ENCODE peak calls at places on chromosomes 11 and 22, in ten cellular contexts. A, N, L, I, K, F, E, Z, T and U are unnamed samples. For H3K4me1, the result is how much of the 10 kb centered on the place peaks cover.

GRCh38 chr11:133993921-133994320 is 37.2 kb upstream of the IGSF9B start:
- DNase-seq in L (no peak), I (no peak), A (no peak), T (no peak), F (no peak), E (no peak), Z (no peak), K (no peak), N (no peak), U (no peak)

GRCh38 chr11:133040289-133040893 is 491.9 kb downstream of the OPCML start:
- DNase-seq in Z (no peak), T (no peak), L (no peak), N (no peak), F (no peak), A (no peak), I (no peak), K (peak), E (no peak), U (no peak)

GRCh38 chr22:46002757-46003270 is 25.9 kb upstream of the WNT7B start:
- DNase-seq in F (peak), K (peak), Z (peak), N (no peak), I (peak), A (no peak), L (no peak), T (no peak), E (no peak), U (no peak)

GRCh38 chr22:50282361-50283144 is 12.4 kb upstream of the MAPK11 start:
- DNase-seq in Z (no peak), I (peak), E (no peak), F (no peak), N (no peak), L (no peak), T (no peak), A (no peak), K (peak), U (no peak)

GRCh38 chr22:50656122-50657070 is 16.2 kb upstream of the SHANK3 start:
- DNase-seq in K (peak), N (no peak), E (no peak), A (peak), I (no peak), Z (no peak), F (peak), T (peak), L (no peak), U (no peak)

GRCh38 chr22:44020981-44021380 is 3.1 kb upstream of the PARVB start:
- DNase-seq in L (no peak), K (peak), T (no peak), F (no peak), N (no peak), I (no peak), A (no peak), E (no peak), Z (no peak), U (no peak)

GRCh38 chr11:69369945-69370344 is 76.0 kb downstream of the MYEOV start:
- DNase-seq in I (no peak), L (no peak), F (no peak), A (peak), E (peak), T (no peak), N (no peak), Z (no peak), K (no peak), U (no peak)

GRCh38 chr11:87917111-87917510 is 258.1 kb downstream of the RAB38 start:
- DNase-seq in N (no peak), F (no peak), Z (no peak), T (no peak), K (no peak), L (no peak), I (no peak), E (no peak), A (no peak), U (no peak)

GRCh38 chr11:126879516-126879915 is 121.1 kb downstream of the KIRREL3 start:
- DNase-seq in K (peak), I (no peak), L (no peak), Z (no peak), E (no peak), T (no peak), F (no peak), N (no peak), A (no peak), U (no peak)

GRCh38 chr11:83543918-83544491 is 257.8 kb upstream of the CCDC90B start:
- DNase-seq in T (no peak), F (no peak), E (no peak), N (no peak), I (no peak), A (no peak), L (no peak), K (no peak), Z (no peak), U (no peak)

GRCh38 chr11:35318977-35319925 is 100.1 kb downstream of the SLC1A2 start:
- DNase-seq in I (peak), Z (no peak), T (no peak), L (no peak), F (no peak), A (no peak), N (no peak), K (no peak), E (no peak), U (peak)

GRCh38 chr11:66142370-66143263 is 72.5 kb downstream of the PACS1 start:
- DNase-seq in Z (no peak), I (no peak), A (no peak), T (no peak), N (no peak), L (no peak), K (peak), F (no peak), E (no peak), U (no peak)

GRCh38 chr11:134524876-134525845 is 113.1 kb upstream of the B3GAT1 start:
- DNase-seq in L (no peak), Z (peak), I (no peak), E (peak), T (no peak), F (no peak), K (no peak), A (peak), N (peak), U (no peak)

GRCh38 chr11:59200421-59200746 is 12.3 kb downstream of the MPEG1 start:
- DNase-seq in I (peak), L (no peak), N (no peak), Z (no peak), A (no peak), E (no peak), F (no peak), K (no peak), T (no peak), U (no peak)

GRCh38 chr11:94305146-94305545 is 766 bp downstream of the IZUMO1R start:
- DNase-seq in I (no peak), F (no peak), E (no peak), Z (no peak), T (no peak), L (no peak), K (peak), A (no peak), N (no peak), U (no peak)

GRCh38 chr11:108803781-108804180 is 138.9 kb downstream of the DDX10 start:
- DNase-seq in I (no peak), Z (no peak), A (no peak), F (no peak), T (no peak), N (no peak), E (no peak), L (no peak), K (peak), U (no peak)

GRCh38 chr11:111327908-111328624 is 29.7 kb downstream of the POU2AF3 start:
- DNase-seq in L (peak), F (no peak), Z (peak), E (peak), T (peak), N (no peak), K (no peak), A (peak), I (no peak), U (no peak)

GRCh38 chr11:88695701-88696414 is 358.3 kb upstream of the CTSC start:
- DNase-seq in F (no peak), E (no peak), N (no peak), Z (no peak), L (no peak), A (no peak), I (no peak), K (no peak), T (no peak), U (no peak)

GRCh38 chr22:35638408-35638807 is 9.8 kb upstream of the APOL6 start:
- DNase-seq in I (no peak), N (peak), F (peak), Z (peak), L (peak), T (peak), E (peak), K (peak), A (peak), U (no peak)

GRCh38 chr11:61138940-61139339 is 22.3 kb downstream of the VPS37C start:
- DNase-seq in F (no peak), I (peak), N (no peak), L (peak), T (no peak), A (no peak), Z (no peak), E (no peak), K (peak), U (no peak)

GRCh38 chr22:47370448-47371262 is 608.2 kb downstream of the TBC1D22A start:
- DNase-seq in K (no peak), T (no peak), Z (no peak), E (peak), N (no peak), L (no peak), I (no peak), F (no peak), A (peak), U (no peak)

GRCh38 chr11:2928605-2929510 is at the start of gene PHLDA2:
- DNase-seq in K (peak), E (peak), T (peak), F (peak), N (peak), L (peak), Z (peak), I (peak), A (peak), U (peak)

DNA sequence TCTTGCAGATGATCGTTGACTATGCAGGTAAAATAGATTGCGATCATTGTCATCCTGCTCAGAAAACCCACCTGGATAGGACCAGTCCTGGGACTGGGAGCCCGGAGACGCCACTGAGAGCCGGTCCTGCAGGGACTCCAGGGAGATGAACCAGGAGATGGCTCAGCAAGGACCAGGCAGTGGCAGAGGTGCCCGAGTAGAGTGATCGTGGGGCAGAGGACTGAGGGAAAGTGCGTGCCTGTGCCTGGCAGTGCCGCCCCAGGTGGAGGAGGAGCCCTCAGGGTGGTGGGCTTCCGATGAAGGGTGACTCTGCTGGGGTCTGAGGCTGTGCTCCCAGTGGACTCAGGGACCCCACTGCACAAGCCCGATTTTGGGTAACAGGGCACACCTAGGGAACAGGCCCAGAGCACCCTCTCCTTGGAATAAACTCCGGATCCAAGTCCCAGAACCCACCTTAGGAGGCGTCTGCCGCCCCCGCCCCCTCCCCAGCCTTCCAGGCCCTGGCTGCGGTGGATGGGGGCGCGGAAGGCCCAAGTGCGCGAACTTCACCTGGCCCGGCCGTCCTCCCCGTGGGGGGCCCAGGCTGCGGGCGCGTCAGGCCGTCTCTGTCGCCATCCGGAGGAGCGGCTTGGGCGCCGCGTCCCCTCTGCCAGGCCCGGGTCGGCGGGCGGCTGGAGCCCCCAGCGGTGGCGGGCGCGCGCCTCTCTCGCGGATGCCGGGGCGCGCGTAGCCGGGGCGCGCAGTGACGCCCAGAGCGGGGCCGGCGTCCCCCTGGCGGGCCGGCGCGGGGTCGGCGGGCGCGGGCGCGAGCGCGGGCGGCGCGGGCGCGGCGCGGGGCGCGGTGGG is 1338.8 kb downstream of the BRD1 start:
- DNase-seq in E (no peak), A (peak), K (no peak), L (peak), Z (no peak), T (no peak), I (peak), F (no peak), N (no peak), U (no peak)
- H3K4me3 ChIP-seq in E (no peak), A (no peak), K (no peak), L (no peak), Z (no peak), T (no peak), I (peak), F (peak), N (no peak), U (no peak)

GRCh38 chr11:44613081-44613628 is 47.7 kb downstream of the CD82 start:
- DNase-seq in A (no peak), L (no peak), E (no peak), K (no peak), Z (no peak), I (no peak), N (no peak), F (no peak), T (no peak), U (no peak)
- H3K4me1 ChIP-seq in A (under half), L (under half), E (under half), K (under half), Z (half or more), I (under half), N (under half), F (under half), T (half or more), U (half or more)

DNA sequence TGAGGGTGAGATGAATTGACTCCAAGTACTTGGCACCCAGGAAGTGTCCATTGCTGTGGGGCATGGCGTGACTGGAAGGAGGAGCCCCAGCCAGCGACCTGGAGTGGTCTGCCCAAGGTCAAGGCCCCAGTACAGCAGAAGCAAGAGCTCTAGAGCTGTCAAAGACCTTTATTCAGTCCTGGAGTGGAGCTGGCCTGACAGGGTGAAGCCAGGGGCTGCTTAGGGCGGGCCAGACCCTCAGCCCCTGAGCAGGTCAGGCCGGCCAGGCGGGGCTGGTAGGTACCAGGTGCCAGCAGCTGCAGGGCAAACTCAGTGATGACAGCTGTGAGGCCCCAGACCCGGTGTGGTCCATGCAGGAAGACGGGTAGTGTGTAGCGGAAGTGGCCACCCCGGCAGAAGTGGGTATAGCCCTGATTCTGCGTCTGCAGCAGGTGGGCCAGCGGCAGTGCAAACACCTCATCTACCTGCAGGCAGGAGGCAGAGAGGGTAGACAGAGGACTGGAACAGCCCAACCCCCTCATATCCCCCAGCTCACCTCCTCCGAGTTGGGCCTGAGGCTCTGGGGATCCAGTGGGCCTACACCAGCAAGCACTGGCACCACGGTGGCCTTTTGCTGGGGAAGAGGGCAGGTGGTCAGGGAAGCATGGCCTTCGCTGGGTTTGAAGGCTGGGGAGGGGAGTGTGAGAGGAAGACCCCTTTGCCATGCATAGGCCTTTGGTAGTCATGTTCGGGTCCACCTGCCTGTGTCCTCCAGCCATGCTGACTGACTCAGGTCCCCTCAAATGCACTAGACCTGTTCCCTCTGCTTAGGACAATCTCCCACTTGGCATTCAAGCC is 1.7 kb downstream of the NUDT8 start:
- DNase-seq in K (no peak), I (no peak), F (peak), N (no peak), T (no peak), Z (no peak), E (no peak), L (no peak), A (peak), U (no peak)
- H3K4me3 ChIP-seq in K (no peak), I (no peak), F (no peak), N (no peak), T (no peak), Z (peak), E (no peak), L (no peak), A (no peak), U (no peak)

DNA sequence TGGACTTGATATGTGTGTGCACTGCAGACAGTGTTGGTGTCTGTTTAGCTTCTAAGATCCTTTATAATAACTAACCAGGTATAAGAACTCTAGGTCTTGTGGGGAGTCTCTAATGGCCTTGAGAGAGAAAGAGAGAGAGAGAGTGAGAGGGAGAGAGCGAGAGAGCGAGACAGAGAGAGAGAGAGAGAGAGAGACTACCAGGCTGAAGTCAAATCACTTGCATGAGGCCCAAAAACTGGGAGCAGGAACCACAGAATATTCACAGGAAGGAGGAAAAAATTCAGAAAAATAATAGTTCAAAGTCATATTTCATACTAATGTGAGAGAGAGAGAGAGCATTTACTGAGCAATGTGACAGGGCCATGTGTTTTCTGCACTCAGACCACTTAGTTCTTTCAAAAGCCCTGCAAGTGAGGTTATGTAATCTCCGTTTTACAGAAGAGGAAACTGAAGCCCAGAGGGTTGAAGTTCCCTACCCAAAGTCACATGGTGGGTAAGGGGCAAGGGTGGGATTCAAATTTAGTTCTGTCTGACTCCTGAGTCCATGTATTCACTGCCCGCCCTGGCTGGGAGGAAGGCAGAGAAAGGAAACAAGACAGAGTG is 8.5 kb upstream of the MIAT start:
- DNase-seq in L (no peak), F (no peak), I (no peak), K (no peak), E (no peak), A (no peak), N (no peak), Z (no peak), T (no peak), U (no peak)
- H3K4me1 ChIP-seq in L (under half), F (under half), I (under half), K (under half), E (under half), A (under half), N (under half), Z (under half), T (under half), U (half or more)

DNA sequence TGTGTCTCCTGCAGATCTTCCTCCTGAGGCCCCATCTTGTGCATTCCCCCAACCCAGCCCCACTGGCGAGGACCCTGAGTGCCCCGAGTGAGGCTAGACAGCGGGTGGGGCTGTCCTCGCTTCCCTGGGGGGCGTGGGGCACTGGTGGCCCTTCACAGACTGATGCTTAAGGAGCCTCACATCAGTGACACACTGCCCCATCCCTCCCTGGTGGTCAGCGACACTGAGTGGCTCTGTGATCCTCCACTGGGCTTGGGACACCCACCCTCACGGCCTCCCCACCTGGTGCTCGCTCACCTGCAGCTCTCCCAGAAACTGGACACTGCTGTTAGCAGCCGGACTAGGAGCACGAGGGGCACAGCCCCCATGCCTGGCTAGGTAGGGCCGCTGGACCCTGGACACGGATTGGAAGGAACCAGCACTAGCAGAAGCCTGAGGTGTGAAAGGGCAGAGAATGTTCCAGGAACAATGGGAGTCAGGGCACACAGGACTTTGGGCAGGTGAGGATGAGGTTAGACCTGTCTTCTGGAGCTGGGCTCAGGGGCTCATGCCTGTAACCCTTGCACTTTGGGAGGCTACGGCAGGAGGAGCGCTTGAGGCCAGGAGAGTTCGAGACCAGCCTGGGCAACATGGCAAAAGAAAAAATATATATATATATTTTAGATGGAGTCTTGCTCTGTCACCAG is 23.2 kb upstream of the TXNRD2 start:
- DNase-seq in E (no peak), N (no peak), F (peak), T (no peak), L (no peak), I (no peak), A (no peak), K (no peak), Z (no peak), U (no peak)
- H3K4me3 ChIP-seq in E (no peak), N (no peak), F (no peak), T (no peak), L (no peak), I (no peak), A (no peak), K (no peak), Z (no peak), U (no peak)

GRCh38 chr22:30205281-30206115 is 41.1 kb downstream of the LIF start:
- DNase-seq in I (no peak), F (peak), L (no peak), A (no peak), E (peak), N (no peak), T (peak), Z (peak), K (peak), U (no peak)

GRCh38 chr22:30204015-30204741 is 42.4 kb downstream of the LIF start:
- DNase-seq in L (no peak), A (no peak), F (no peak), T (no peak), Z (no peak), E (no peak), K (no peak), I (no peak), N (no peak), U (no peak)

GRCh38 chr22:30202531-30203006 is 44.0 kb downstream of the LIF start:
- DNase-seq in T (no peak), A (no peak), K (peak), N (peak), L (peak), F (peak), I (no peak), E (no peak), Z (no peak), U (no peak)

GRCh38 chr22:30206964-30207363 is 39.6 kb downstream of the LIF start:
- DNase-seq in F (no peak), E (no peak), Z (no peak), T (no peak), A (no peak), N (no peak), L (peak), I (peak), K (peak), U (no peak)

DNA sequence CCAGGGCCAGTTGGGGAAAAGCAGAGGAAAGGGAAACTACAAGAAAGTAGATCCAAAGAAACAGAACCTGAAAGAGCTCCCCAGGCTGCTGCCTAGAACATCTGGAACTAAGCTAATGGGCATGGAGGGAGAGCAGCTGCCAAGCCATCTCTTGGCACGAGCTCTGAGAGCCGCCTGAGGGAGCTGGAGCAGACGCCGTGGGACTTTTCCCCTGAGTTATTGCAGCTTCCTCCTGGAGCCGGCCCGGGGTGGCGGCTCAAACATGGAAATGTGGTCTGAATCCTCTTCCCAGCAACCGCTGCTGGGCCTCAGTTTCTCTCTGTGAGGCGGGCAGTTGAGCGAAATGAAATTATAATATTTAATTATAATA is 41.8 kb downstream of the LIF start:
- DNase-seq in A (no peak), Z (no peak), N (peak), I (peak), L (no peak), F (peak), T (no peak), E (no peak), K (peak), U (no peak)
- H3K4me1 ChIP-seq in A (under half), Z (under half), N (under half), I (under half), L (under half), F (under half), T (under half), E (under half), K (half or more), U (under half)